ENCODE peak calls at places on chromosome 22, in four cellular contexts. C, D, U and I are unnamed samples. For H3K36me3, the result is how much of the 10 kb centered on the place peaks cover.

GRCh38 chr22:44286673-44287072 is 26.1 kb downstream of the SHISAL1 start:
- DNase-seq in U (no peak), D (no peak), C (no peak), I (no peak)

GRCh38 chr22:37658133-37659065 is at the start of gene PDXP:
- DNase-seq in U (peak), C (peak), D (peak), I (peak)

GRCh38 chr22:16933924-16934282 is 74.1 kb downstream of the GAB4 start:
- DNase-seq in C (no peak), U (no peak), D (no peak), I (no peak)

GRCh38 chr22:37749223-37749622 is 52.4 kb downstream of the TRIOBP start:
- DNase-seq in C (peak), D (no peak), U (no peak), I (no peak)

GRCh38 chr22:36892292-36892691 is 21.1 kb upstream of the CSF2RB start:
- DNase-seq in D (no peak), C (no peak), U (no peak), I (no peak)

GRCh38 chr22:42511401-42511891 is 8.2 kb downstream of the RRP7A start:
- DNase-seq in C (no peak), U (peak), D (no peak), I (peak)

GRCh38 chr22:24775769-24776492 is 1.4 kb upstream of the PIWIL3 start:
- DNase-seq in D (no peak), C (no peak), U (no peak), I (no peak)

GRCh38 chr22:22111267-22111751 is 128.7 kb upstream of the TOP3B start:
- DNase-seq in C (no peak), D (no peak), U (no peak), I (no peak)

GRCh38 chr22:19986410-19987341 is 29.9 kb downstream of the ARVCF start:
- DNase-seq in C (peak), U (peak), D (peak), I (peak)

GRCh38 chr22:36435516-36436415 is 45.7 kb downstream of the TXN2 start:
- DNase-seq in C (peak), D (no peak), U (no peak), I (peak)

GRCh38 chr22:38240734-38241252 is 32.0 kb downstream of the TMEM184B start:
- DNase-seq in U (no peak), C (peak), D (no peak), I (peak)

GRCh38 chr22:30947163-30947820 is 21.3 kb downstream of the MORC2 start:
- DNase-seq in C (no peak), D (no peak), U (no peak), I (peak)

GRCh38 chr22:18031670-18032454 is 7.5 kb upstream of the MICAL3 start:
- DNase-seq in C (no peak), U (no peak), D (no peak), I (no peak)

GRCh38 chr22:39631857-39632256 is 61.3 kb downstream of the CACNA1I start:
- DNase-seq in D (no peak), U (no peak), C (no peak), I (no peak)

GRCh38 chr22:37781434-37782059 is 26.2 kb upstream of the GCAT start:
- DNase-seq in U (no peak), D (no peak), C (no peak), I (no peak)

GRCh38 chr22:38284042-38284402 is 11.2 kb upstream of the TMEM184B start:
- DNase-seq in C (no peak), U (no peak), D (peak), I (no peak)

GRCh38 chr22:30826670-30827355 is 132.1 kb downstream of the OSBP2 start:
- DNase-seq in C (peak), U (no peak), D (no peak), I (no peak)

GRCh38 chr22:37263966-37264887 is 18.1 kb upstream of the CYTH4 start:
- DNase-seq in U (no peak), D (no peak), C (no peak), I (no peak)

GRCh38 chr22:42716221-42716620 is 4.4 kb downstream of the A4GALT start:
- DNase-seq in U (no peak), C (no peak), D (no peak), I (no peak)

GRCh38 chr22:38417252-38418060 is 37.5 kb downstream of the KCNJ4 start:
- DNase-seq in D (no peak), C (peak), U (no peak), I (no peak)

GRCh38 chr22:33658775-33659174 is 261.5 kb downstream of the LARGE1 start:
- DNase-seq in C (no peak), U (no peak), D (peak), I (no peak)

GRCh38 chr22:31614781-31615480 is 47.1 kb downstream of the PISD start:
- DNase-seq in D (no peak), C (no peak), U (peak), I (no peak)

GRCh38 chr22:31162015-31162765 is 2.2 kb downstream of the RNF185 start:
- DNase-seq in D (no peak), U (no peak), C (no peak), I (no peak)

GRCh38 chr22:43570531-43571144 is 158.8 kb downstream of the MPPED1 start:
- DNase-seq in D (no peak), C (no peak), U (no peak), I (no peak)

GRCh38 chr22:39078329-39078728 is 1.3 kb downstream of the APOBEC3G start:
- DNase-seq in U (no peak), D (no peak), C (no peak), I (no peak)

GRCh38 chr22:27303718-27304117 is 497.8 kb downstream of the MN1 start:
- DNase-seq in D (no peak), U (no peak), C (no peak), I (no peak)

GRCh38 chr22:35777335-35777975 is 59.8 kb downstream of the APOL5 start:
- DNase-seq in C (no peak), U (no peak), D (no peak), I (no peak)

GRCh38 chr22:46931414-46931813 is 169.0 kb downstream of the TBC1D22A start:
- DNase-seq in U (no peak), D (no peak), C (no peak), I (no peak)

GRCh38 chr22:47423861-47424820 is 661.7 kb downstream of the TBC1D22A start:
- DNase-seq in D (no peak), C (no peak), U (no peak), I (no peak)

GRCh38 chr22:36373258-36373579 is 14.5 kb downstream of the MYH9 start:
- DNase-seq in D (peak), C (no peak), U (no peak), I (no peak)

GRCh38 chr22:24938741-24939341 is 7.7 kb downstream of the LHFPL7 start:
- DNase-seq in D (peak), U (no peak), C (no peak), I (no peak)

GRCh38 chr22:37932821-37933578 is 20.4 kb downstream of the C22orf23 start:
- DNase-seq in D (no peak), U (peak), C (peak), I (no peak)

GRCh38 chr22:30044369-30044768 is 35.9 kb upstream of the HORMAD2 start:
- DNase-seq in D (no peak), U (no peak), C (peak), I (peak)

GRCh38 chr22:27482414-27482813 is 319.1 kb downstream of the MN1 start:
- DNase-seq in C (no peak), U (no peak), D (no peak), I (no peak)

GRCh38 chr22:35517769-35518530 is 22.7 kb upstream of the RASD2 start:
- DNase-seq in U (no peak), D (no peak), C (peak), I (peak)

GRCh38 chr22:21593406-21594232 is 26.1 kb downstream of the UBE2L3 start:
- DNase-seq in D (no peak), C (peak), U (no peak), I (no peak)

GRCh38 chr22:35312198-35313059 is 12.7 kb downstream of the TOM1 start:
- DNase-seq in U (peak), D (no peak), C (no peak), I (peak)

GRCh38 chr22:42326786-42327185 is 56.3 kb upstream of the TCF20 start:
- DNase-seq in C (no peak), D (no peak), U (no peak), I (no peak)

GRCh38 chr22:21917959-21918261 is 34.7 kb downstream of the PPM1F start:
- DNase-seq in D (no peak), C (no peak), U (no peak), I (no peak)

GRCh38 chr22:45673482-45674175 is 2.0 kb downstream of the ATXN10 start:
- DNase-seq in D (no peak), U (no peak), C (no peak), I (no peak)
- H3K4me3 ChIP-seq in D (no peak), U (no peak), C (no peak), I (peak)

DNA sequence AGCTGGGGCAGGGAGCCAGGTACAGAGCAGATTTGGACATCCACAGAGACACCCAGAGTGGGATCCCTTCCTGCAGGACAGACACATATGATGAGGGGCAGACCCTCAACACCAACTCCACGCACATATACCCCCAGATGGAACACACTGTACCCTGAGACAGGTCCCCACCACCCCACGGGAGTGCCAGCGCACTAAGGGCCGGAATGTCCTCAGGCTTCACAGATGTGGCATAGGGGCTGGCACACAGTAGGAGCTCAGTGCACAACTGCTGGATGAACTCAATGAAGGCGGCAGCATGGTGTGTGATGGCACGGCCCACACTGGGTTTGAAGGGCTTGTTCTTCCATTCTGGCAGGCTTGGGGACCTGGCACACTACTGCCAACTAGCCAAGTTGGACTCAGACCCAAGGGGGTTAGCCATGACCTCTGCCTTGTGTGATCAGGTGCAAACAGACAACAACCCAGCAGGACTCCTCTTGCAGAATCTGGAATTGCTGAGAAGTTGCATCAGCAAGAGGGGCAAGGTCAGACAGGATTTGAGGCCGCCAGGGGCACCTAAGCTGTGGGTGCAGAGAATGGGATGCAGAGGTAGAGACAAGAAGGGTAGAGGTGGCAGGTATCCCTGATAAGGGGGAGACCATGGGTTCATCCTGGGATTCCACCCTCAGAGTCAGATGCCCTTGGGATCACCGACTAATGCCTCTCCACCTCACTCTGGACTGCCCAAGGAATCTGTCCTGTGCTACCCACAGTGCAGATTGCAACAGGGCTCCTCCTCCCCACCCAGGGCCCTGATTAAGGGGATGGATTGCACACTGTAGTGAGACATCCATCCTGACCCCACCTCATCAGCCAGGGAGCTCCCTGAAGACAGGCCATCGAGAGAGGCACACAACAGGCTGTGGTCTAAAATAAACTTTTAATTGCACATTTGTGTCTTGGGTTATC is 2.4 kb downstream of the C22orf15 start:
- DNase-seq in C (no peak), D (no peak), U (no peak), I (no peak)
- TF ChIP-seq EP300 in C (no peak), D (no peak), U (no peak), I (no peak)

GRCh38 chr22:41175546-41175945 is 29.6 kb upstream of the L3MBTL2 start:
- DNase-seq in C (no peak), U (no peak), D (no peak), I (no peak)

GRCh38 chr22:41177040-41177625 is 28.0 kb upstream of the L3MBTL2 start:
- DNase-seq in D (no peak), U (peak), C (no peak), I (no peak)

GRCh38 chr22:41177626-41178424 is 27.3 kb upstream of the L3MBTL2 start:
- DNase-seq in D (no peak), U (no peak), C (no peak), I (no peak)

GRCh38 chr22:41169157-41169556 is 36.0 kb upstream of the L3MBTL2 start:
- DNase-seq in C (no peak), U (no peak), D (no peak), I (no peak)

GRCh38 chr22:41171996-41172395 is 33.1 kb upstream of the L3MBTL2 start:
- DNase-seq in D (no peak), C (no peak), U (no peak), I (no peak)
- H3K36me3 ChIP-seq in D (half or more), C (half or more), U (under half), I (half or more)

DNA sequence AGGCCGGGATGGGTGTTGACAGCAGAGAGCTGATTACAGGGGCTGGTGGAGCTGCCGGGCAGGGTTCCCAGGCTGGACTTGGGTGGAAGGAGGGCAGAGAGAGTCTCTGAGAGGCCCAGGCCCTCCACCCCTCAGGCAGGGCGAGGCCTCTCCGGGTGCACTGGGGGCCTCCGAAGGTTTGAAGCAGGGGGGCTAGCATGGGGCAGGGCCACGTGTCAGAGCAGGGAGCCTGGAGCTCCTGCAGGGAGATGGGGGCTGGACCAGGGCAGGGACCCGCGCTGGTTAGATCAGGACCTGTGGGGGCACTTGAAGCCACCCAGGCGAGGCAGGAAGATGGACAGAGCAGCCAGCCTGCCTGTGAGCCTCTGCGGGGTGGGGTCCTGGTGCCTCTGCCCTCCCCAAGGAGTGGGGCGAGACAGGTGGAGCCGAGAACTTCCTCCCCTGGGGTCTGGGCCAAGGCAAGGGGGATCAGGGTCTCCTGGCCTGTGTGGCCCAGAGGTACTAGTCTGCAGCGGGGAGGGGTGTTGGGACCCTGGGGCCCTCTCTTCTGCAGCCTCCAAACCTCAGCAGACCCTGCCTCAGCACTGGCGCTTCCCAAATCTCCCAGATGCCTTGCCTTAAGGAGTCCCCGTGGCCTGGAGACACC is 911 bp downstream of the PANX2 start:
- DNase-seq in U (peak), D (no peak), C (no peak), I (no peak)
- H3K4me3 ChIP-seq in U (peak), D (no peak), C (peak), I (no peak)